ENCODE peak calls at places on chromosomes 6 and 20, in eight cellular contexts. Y, U, N, J, S, H, F and I are unnamed samples.
A peak's percentile ranks its signal among the peaks of the same experiment; 100 is the strongest.

GRCh38 chr6:23752414-23752813 is 373.6 kb upstream of the NRSN1 start:
- DNase-seq in Y (no peak), U (no peak), N (no peak), J (no peak), S (no peak), H (no peak), F (no peak), I (no peak)

GRCh38 chr20:41540916-41541315 is 77.3 kb downstream of the CHD6 start:
- DNase-seq in Y (no peak), U (no peak), N (no peak), J (no peak), S (no peak), H (no peak), F (no peak), I (no peak)

GRCh38 chr6:37182736-37183590 is 13.0 kb downstream of the PIM1 start:
- DNase-seq in Y (peak; percentile 37), U (peak; percentile 49), N (peak; percentile 70), J (no peak), S (no peak), H (peak; percentile 57), F (no peak), I (no peak)

GRCh38 chr20:20548527-20549266 is 163.7 kb downstream of the RALGAPA2 start:
- DNase-seq in Y (no peak), U (peak; percentile 41), N (no peak), J (no peak), S (no peak), H (no peak), F (no peak), I (no peak)

GRCh38 chr20:278181-278580 is 12.4 kb downstream of the C20orf96 start:
- DNase-seq in Y (no peak), U (no peak), N (no peak), J (no peak), S (no peak), H (no peak), F (no peak), I (no peak)

GRCh38 chr6:131471331-131471730 is 101.7 kb upstream of the ARG1 start:
- DNase-seq in Y (no peak), U (no peak), N (no peak), J (no peak), S (no peak), H (no peak), F (no peak), I (no peak)

GRCh38 chr20:60697252-60697651 is 554.8 kb upstream of the CDH4 start:
- DNase-seq in Y (no peak), U (no peak), N (no peak), J (no peak), S (no peak), H (no peak), F (no peak), I (no peak)

GRCh38 chr20:7736336-7736735 is 203.9 kb downstream of the HAO1 start:
- DNase-seq in Y (no peak), U (no peak), N (no peak), J (no peak), S (no peak), H (no peak), F (no peak), I (no peak)

GRCh38 chr6:25499851-25500250 is 152.2 kb upstream of the SCGN start:
- DNase-seq in Y (no peak), U (no peak), N (no peak), J (peak; percentile 68), S (no peak), H (no peak), F (no peak), I (no peak)

GRCh38 chr6:161341638-161342037 is 67.8 kb upstream of the AGPAT4 start:
- DNase-seq in Y (no peak), U (no peak), N (no peak), J (no peak), S (no peak), H (no peak), F (no peak), I (no peak)

GRCh38 chr6:141685416-141685815 is 447.3 kb upstream of the GJE1 start:
- DNase-seq in Y (no peak), U (no peak), N (no peak), J (no peak), S (no peak), H (no peak), F (no peak), I (no peak)

GRCh38 chr20:32192698-32193097 is 14.8 kb downstream of the PLAGL2 start:
- DNase-seq in Y (no peak), U (no peak), N (no peak), J (no peak), S (no peak), H (no peak), F (no peak), I (no peak)

GRCh38 chr6:154501287-154501868 is 9.1 kb downstream of the CNKSR3 start:
- DNase-seq in Y (no peak), U (no peak), N (no peak), J (no peak), S (no peak), H (no peak), F (no peak), I (no peak)

GRCh38 chr20:17533396-17533795 is 2.2 kb upstream of the BFSP1 start:
- DNase-seq in Y (no peak), U (peak; percentile 31), N (no peak), J (peak; percentile 44), S (peak; percentile 41), H (peak; percentile 47), F (no peak), I (no peak)

GRCh38 chr6:99151634-99152344 is 197.7 kb downstream of the FAXC start:
- DNase-seq in Y (peak; percentile 14), U (no peak), N (no peak), J (peak; percentile 17), S (peak; percentile 43), H (peak; percentile 14), F (peak; percentile 79), I (no peak)

GRCh38 chr20:5395932-5396727 is 79.4 kb upstream of the PROKR2 start:
- DNase-seq in Y (no peak), U (no peak), N (no peak), J (no peak), S (no peak), H (no peak), F (no peak), I (no peak)

GRCh38 chr6:355809-356208 is 35.7 kb upstream of the IRF4 start:
- DNase-seq in Y (no peak), U (no peak), N (no peak), J (no peak), S (no peak), H (no peak), F (no peak), I (no peak)

GRCh38 chr6:28489366-28490190 is 26.0 kb downstream of the GPX6 start:
- DNase-seq in Y (peak; percentile 13), U (no peak), N (no peak), J (peak; percentile 75), S (peak; percentile 41), H (peak; percentile 49), F (no peak), I (peak; percentile 66)

GRCh38 chr6:141029908-141030307 is 1102.8 kb upstream of the GJE1 start:
- DNase-seq in Y (no peak), U (no peak), N (no peak), J (no peak), S (no peak), H (no peak), F (no peak), I (no peak)